ENCODE peak calls at places on chromosomes 13 and 19, in seven cellular contexts. D is endothelial cell of umbilical vein, U is H1, N is HCT116, V is K562, A is HepG2, Y is GM12878. M is an unnamed sample.

GRCh38 chr13:73064991-73065390 is 6.2 kb downstream of the KLF5 start:
- DNase-seq in U (no peak), D (no peak), Y (no peak), N (no peak), A (no peak), V (no peak), M (no peak)

GRCh38 chr19:48444933-48445194 is 919 bp upstream of the GRWD1 start:
- DNase-seq in U (no peak), A (no peak), D (no peak), Y (no peak), N (no peak), V (no peak), M (no peak)

GRCh38 chr13:85132986-85133385 is 666.2 kb downstream of the SLITRK6 start:
- DNase-seq in D (no peak), Y (no peak), A (no peak), N (no peak), U (no peak), V (no peak), M (no peak)

GRCh38 chr13:50682966-50683365 is 160.5 kb downstream of the DLEU7 start:
- DNase-seq in D (no peak), U (no peak), V (no peak), A (no peak), N (no peak), Y (no peak), M (no peak)

GRCh38 chr13:48505597-48506091 is 27.2 kb downstream of the RCBTB2 start:
- DNase-seq in V (no peak), D (no peak), N (no peak), U (no peak), A (no peak), Y (peak; percentile 93), M (peak; percentile 71)

GRCh38 chr19:51026554-51026831 is at the start of gene KLK11:
- DNase-seq in D (no peak), N (no peak), A (no peak), V (no peak), Y (no peak), U (no peak), M (no peak)

GRCh38 chr13:20359335-20359734 is 127.2 kb upstream of the GJB6 start:
- DNase-seq in A (peak; percentile 32), Y (no peak), N (peak; percentile 6), U (no peak), D (no peak), V (no peak), M (peak; percentile 99)

GRCh38 chr19:5001547-5002131 is 32.7 kb downstream of the KDM4B start:
- DNase-seq in U (no peak), Y (no peak), N (peak; percentile 32), A (peak; percentile 58), D (peak; percentile 49), V (peak; percentile 76), M (peak; percentile 71)

GRCh38 chr13:79245937-79246574 is 160.0 kb downstream of the RBM26 start:
- DNase-seq in N (no peak), V (no peak), A (no peak), Y (peak; percentile 16), U (no peak), D (no peak), M (no peak)

GRCh38 chr19:39264306-39265290 is 3.6 kb upstream of the IFNL2 start:
- DNase-seq in V (no peak), D (no peak), Y (no peak), N (no peak), U (no peak), A (no peak), M (no peak)

GRCh38 chr13:27339299-27339698 is 68.7 kb downstream of the RASL11A start:
- DNase-seq in A (peak; percentile 60), Y (no peak), D (peak; percentile 58), N (peak; percentile 78), V (peak; percentile 46), U (no peak), M (peak; percentile 42)

GRCh38 chr13:95641961-95642621 is 2.4 kb downstream of the DZIP1 start:
- DNase-seq in N (no peak), V (no peak), A (peak; percentile 44), U (no peak), D (peak; percentile 52), Y (no peak), M (peak; percentile 43)

GRCh38 chr13:84430441-84430840 is 548.2 kb upstream of the SLITRK1 start:
- DNase-seq in N (no peak), A (no peak), V (no peak), D (no peak), U (no peak), Y (no peak), M (peak; percentile 1)

GRCh38 chr13:103299079-103299478 is 232.9 kb upstream of the SLC10A2 start:
- DNase-seq in U (peak; percentile 23), Y (no peak), A (no peak), D (no peak), V (no peak), N (no peak), M (no peak)

GRCh38 chr19:16076154-16076957 is at the start of gene TPM4:
- DNase-seq in Y (peak; percentile 74), V (peak; percentile 82), D (peak; percentile 90), N (peak; percentile 72), U (peak; percentile 85), A (peak; percentile 88), M (peak; percentile 96)

GRCh38 chr19:16078311-16078758 is 2.0 kb downstream of the TPM4 start:
- DNase-seq in Y (no peak), V (no peak), U (no peak), D (no peak), A (no peak), N (no peak), M (peak; percentile 69)

GRCh38 chr19:16075430-16076153 is 703 bp upstream of the TPM4 start:
- DNase-seq in N (no peak), Y (no peak), D (no peak), V (no peak), A (no peak), U (no peak), M (no peak)

GRCh38 chr19:16078759-16079707 is 2.7 kb downstream of the TPM4 start:
- DNase-seq in U (no peak), Y (peak; percentile 94), V (peak; percentile 53), A (peak; percentile 79), D (peak; percentile 98), N (peak; percentile 67), M (peak; percentile 98)

DNA sequence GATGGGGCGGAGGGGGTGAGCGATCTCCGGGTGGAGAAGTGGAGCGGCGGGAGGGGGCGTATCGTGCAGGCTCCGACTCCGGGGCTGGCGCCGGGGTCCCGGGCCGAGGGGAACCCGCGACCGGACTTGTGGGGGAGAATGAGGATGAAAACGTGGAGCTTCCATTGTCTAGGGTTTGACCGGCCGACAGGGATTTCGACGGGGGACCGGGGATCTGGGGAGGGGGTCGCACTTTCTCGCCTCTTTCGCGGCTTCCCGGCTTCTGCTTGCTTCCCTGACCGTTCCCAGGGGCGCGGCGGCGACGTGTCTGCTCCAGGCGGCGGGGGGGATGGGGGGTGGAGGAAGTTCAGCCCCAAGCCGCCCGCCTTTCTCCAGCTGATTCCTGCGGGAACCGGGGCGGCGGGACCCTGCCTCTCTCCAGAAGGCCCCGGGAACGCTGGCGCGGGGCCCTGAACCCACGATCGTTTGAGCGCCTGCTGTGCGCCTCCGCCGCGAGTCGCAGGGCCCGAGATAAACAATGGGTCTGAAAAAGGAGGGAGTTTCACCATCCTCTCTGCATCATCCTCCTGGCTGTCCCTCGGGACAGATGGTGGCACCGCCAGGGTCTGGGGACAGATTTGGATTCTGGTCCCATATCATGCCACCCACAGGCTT is 790 bp downstream of the TPM4 start:
- DNase-seq in Y (no peak), U (no peak), A (no peak), D (peak; percentile 35), V (peak; percentile 41), N (no peak), M (no peak)
- TF ChIP-seq POLR2A in Y (peak; percentile 37), U (peak; percentile 76), A (peak; percentile 22), D (peak; percentile 35), V (no peak), N (no peak), M (no peak)

GRCh38 chr19:35869327-35870123 is 1.2 kb downstream of the APLP1 start:
- DNase-seq in U (peak; percentile 82), Y (no peak), A (peak; percentile 41), N (peak; percentile 89), V (peak; percentile 89), D (peak; percentile 80), M (peak; percentile 61)
- H3K9ac ChIP-seq in U (no peak overlapping the region), Y (no peak overlapping the region), A (no peak overlapping the region), N (peak overlapping the region; percentile 48), V (no peak overlapping the region), D (no peak overlapping the region), M (no peak overlapping the region)

DNA sequence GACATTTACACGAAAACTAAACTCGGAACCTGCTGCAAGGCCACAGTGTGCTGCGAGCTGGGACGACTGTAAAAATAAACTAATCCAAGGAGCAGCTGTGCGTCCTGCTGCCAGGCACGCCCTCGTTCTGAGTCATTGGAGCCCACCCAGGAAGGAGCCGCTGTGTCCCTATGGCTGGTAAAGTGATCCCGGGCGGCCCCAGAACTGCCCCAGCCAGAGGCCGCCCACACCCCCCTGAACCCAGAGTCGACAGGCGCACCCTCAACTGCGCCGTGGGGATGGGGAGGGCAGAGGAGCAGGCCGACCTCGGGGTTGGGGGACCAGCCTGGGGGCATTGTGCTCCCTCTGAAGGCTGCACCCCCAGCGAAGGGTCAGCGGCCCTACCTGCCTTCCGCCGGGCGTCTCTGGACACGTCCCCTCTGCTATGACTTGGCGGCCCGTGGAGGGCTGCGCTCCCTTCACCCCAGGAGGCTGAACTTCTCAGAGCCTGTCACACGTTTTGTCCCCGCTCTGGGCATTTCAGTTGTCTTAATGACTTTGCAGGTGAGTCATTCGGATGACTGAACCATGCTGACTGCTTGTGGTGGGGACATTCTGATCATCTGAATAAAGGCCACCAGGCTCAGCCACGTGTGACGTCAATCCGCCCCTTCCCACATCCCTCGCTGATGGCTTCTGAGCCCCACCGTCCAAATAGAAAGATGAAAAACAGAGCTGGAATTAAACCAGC is 42.7 kb downstream of the ADPRHL1 start:
- DNase-seq in U (no peak), A (peak; percentile 61), Y (no peak), V (no peak), N (peak; percentile 89), D (no peak), M (peak; percentile 93)
- TF ChIP-seq POLR2A in U (no peak), A (no peak), Y (no peak), V (no peak), N (no peak), D (no peak), M (peak; percentile 45)

DNA sequence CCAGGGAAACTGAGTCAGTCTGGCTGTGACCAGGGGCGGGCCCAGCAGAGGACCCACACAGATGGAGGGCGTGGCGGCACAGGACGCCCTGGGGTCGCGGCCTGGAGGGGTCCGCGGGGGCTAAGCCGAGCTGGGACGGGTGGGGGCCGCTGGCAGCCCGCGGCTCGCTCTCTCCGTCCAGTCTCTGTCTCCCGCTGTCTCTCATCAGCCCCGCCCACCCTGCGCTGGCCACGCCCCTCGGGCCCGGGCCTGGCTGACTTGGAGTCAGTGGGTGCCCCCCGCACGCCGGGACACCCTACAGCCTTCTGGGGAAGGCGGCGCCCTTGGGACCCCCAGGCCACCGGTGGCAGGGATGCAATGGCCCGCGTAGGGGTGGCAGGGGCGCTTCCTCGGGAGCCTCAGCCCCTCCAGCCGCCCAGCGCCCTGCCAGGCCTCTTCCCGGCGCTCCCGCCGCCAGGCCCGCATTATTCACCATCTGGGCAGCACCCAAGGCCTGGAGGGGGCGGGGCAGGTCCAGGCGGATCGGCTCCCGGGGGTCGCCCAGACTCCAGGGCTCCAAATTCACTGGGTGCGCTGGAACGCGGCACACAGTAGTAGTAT is at the start of gene TBXA2R:
- DNase-seq in N (peak; percentile 19), A (no peak), V (peak; percentile 94), Y (no peak), D (peak; percentile 69), U (no peak), M (peak; percentile 43)
- H3K9ac ChIP-seq in N (peak within 1 kb of the TSS; percentile 67), A (peak within 1 kb of the TSS; percentile 29), V (peak within 1 kb of the TSS; percentile 92), Y (no peak within 1 kb of the TSS), D (peak within 1 kb of the TSS; percentile 39), U (no peak within 1 kb of the TSS), M (peak within 1 kb of the TSS; percentile 61)

GRCh38 chr19:13847033-13847899 is 29.7 kb upstream of the NANOS3 start:
- DNase-seq in Y (no peak), V (peak; percentile 81), N (peak; percentile 87), A (peak; percentile 84), D (peak; percentile 89), U (no peak), M (peak; percentile 91)
- TF ChIP-seq POLR2A in Y (peak; percentile 72), V (peak; percentile 86), N (peak; percentile 31), A (peak; percentile 26), D (peak; percentile 26), U (peak; percentile 90), M (peak; percentile 85)

M was measured in IMR-90.